ENCODE peak calls at places on chromosomes 3 and 15, in six cellular contexts. J is spleen, S is H1, K is A549, O is body of pancreas, D is lower lobe of right lung. Q is an unnamed sample.
A peak's percentile ranks its signal among the peaks of the same experiment; 100 is the strongest.

GRCh38 chr3:121992601-121993560 is 29.2 kb downstream of the ILDR1 start:
- DNase-seq in J (peak; percentile 81), S (no peak), K (no peak), O (no peak), D (no peak), Q (no peak)

GRCh38 chr15:69798481-69799315 is 299.0 kb downstream of the TLE3 start:
- DNase-seq in J (peak; percentile 79), S (no peak), K (no peak), O (no peak), D (no peak), Q (no peak)

GRCh38 chr15:93165737-93166136 is 76.7 kb upstream of the RGMA start:
- DNase-seq in J (no peak), S (no peak), K (no peak), O (no peak), D (no peak), Q (no peak)

GRCh38 chr3:9211155-9211950 is 38.1 kb downstream of the SRGAP3 start:
- DNase-seq in J (no peak), S (no peak), K (no peak), O (no peak), D (no peak), Q (no peak)

GRCh38 chr15:79769081-79769481 is 127.7 kb downstream of the MTHFS start:
- DNase-seq in J (no peak), S (no peak), K (peak; percentile 51), O (no peak), D (no peak), Q (no peak)

GRCh38 chr15:29669823-29670222 is 152.4 kb downstream of the TJP1 start:
- DNase-seq in J (no peak), S (no peak), K (no peak), O (no peak), D (no peak), Q (no peak)

GRCh38 chr3:156615592-156616173 is 58.7 kb upstream of the TIPARP start:
- DNase-seq in J (no peak), S (no peak), K (no peak), O (no peak), D (peak; percentile 69), Q (peak; percentile 51)

GRCh38 chr3:9316881-9317341 is 45.9 kb upstream of the THUMPD3 start:
- DNase-seq in J (no peak), S (no peak), K (no peak), O (peak; percentile 22), D (no peak), Q (no peak)

GRCh38 chr15:47673343-47673761 is 44.0 kb upstream of the SEMA6D start:
- DNase-seq in J (no peak), S (no peak), K (no peak), O (no peak), D (no peak), Q (no peak)

GRCh38 chr15:77040673-77041072 is 30.2 kb downstream of the TSPAN3 start:
- DNase-seq in J (no peak), S (no peak), K (no peak), O (no peak), D (no peak), Q (no peak)

GRCh38 chr15:34737379-34737928 is 17.3 kb downstream of the GJD2 start:
- DNase-seq in J (no peak), S (no peak), K (no peak), O (peak; percentile 31), D (no peak), Q (no peak)

GRCh38 chr3:9623148-9623547 is 26.2 kb upstream of the MTMR14 start:
- DNase-seq in J (no peak), S (no peak), K (no peak), O (no peak), D (no peak), Q (no peak)

GRCh38 chr15:39578851-39579486 is 1.9 kb upstream of the THBS1 start:
- DNase-seq in J (no peak), S (no peak), K (peak; percentile 17), O (no peak), D (no peak), Q (no peak)

GRCh38 chr3:195446359-195446758 is 3.5 kb upstream of the ACAP2 start:
- DNase-seq in J (no peak), S (no peak), K (no peak), O (no peak), D (no peak), Q (no peak)

GRCh38 chr3:110940074-110940473 is 131.5 kb upstream of the NECTIN3 start:
- DNase-seq in J (no peak), S (no peak), K (no peak), O (no peak), D (no peak), Q (no peak)

GRCh38 chr15:55357774-55358173 is 38.8 kb downstream of the PIGB start:
- DNase-seq in J (no peak), S (no peak), K (no peak), O (no peak), D (no peak), Q (no peak)

GRCh38 chr3:191136347-191136746 is 62.7 kb upstream of the OSTN start:
- DNase-seq in J (no peak), S (peak; percentile 1), K (no peak), O (no peak), D (no peak), Q (no peak)

GRCh38 chr15:69807752-69808151 is 290.0 kb downstream of the TLE3 start:
- DNase-seq in J (peak; percentile 83), S (no peak), K (no peak), O (peak; percentile 46), D (peak; percentile 64), Q (no peak)

GRCh38 chr3:136753112-136753939 is 1.1 kb upstream of the STAG1 start:
- DNase-seq in J (no peak), S (no peak), K (no peak), O (no peak), D (no peak), Q (no peak)

GRCh38 chr3:69411331-69411730 is 25.4 kb upstream of the FRMD4B start:
- DNase-seq in J (no peak), S (no peak), K (no peak), O (no peak), D (no peak), Q (no peak)

GRCh38 chr15:96365781-96366525 is 35.5 kb downstream of the NR2F2 start:
- DNase-seq in J (no peak), S (no peak), K (no peak), O (no peak), D (no peak), Q (no peak)

GRCh38 chr3:11212301-11212613 is 58.0 kb downstream of the HRH1 start:
- DNase-seq in J (no peak), S (no peak), K (no peak), O (no peak), D (no peak), Q (no peak)

GRCh38 chr3:53153267-53153823 is 7.7 kb upstream of the PRKCD start:
- DNase-seq in J (no peak), S (no peak), K (no peak), O (no peak), D (peak; percentile 10), Q (no peak)

GRCh38 chr3:55061619-55062018 is 133.8 kb upstream of the LRTM1 start:
- DNase-seq in J (no peak), S (no peak), K (no peak), O (no peak), D (no peak), Q (no peak)

GRCh38 chr3:130661116-130661515 is 85.5 kb downstream of the PIK3R4 start:
- DNase-seq in J (no peak), S (no peak), K (no peak), O (no peak), D (no peak), Q (no peak)

GRCh38 chr3:179801263-179801662 is 148.4 kb downstream of the USP13 start:
- DNase-seq in J (no peak), S (no peak), K (no peak), O (peak; percentile 22), D (no peak), Q (no peak)

GRCh38 chr15:44347495-44347894 is 59.0 kb downstream of the GOLM2 start:
- DNase-seq in J (peak; percentile 16), S (no peak), K (no peak), O (no peak), D (no peak), Q (no peak)

DNA sequence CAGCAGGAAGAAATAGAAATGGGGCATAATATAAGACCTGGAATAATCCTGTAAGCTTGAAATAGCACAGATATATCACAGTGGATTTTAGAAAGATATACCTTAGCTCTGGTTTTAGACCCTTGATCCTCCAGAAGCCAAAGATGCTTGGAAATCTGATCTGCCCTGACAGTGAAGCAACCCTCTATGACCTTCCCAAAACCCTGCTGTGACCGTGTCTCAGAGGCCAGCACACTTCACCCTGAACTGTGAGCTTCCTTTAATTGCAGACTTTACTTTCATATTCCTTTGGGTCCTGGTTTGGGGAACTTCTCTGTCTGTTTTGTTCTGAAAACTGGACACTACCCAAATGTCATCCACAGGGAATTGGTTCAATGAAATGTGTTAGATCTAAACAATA is 13.0 kb downstream of the MECOM start:
- DNase-seq in J (no peak), S (no peak), K (no peak), O (no peak), D (no peak), Q (no peak)
- TF ChIP-seq CTCF in J (no peak), S (no peak), K (no peak), O (no peak), D (no peak), Q (no peak)

DNA sequence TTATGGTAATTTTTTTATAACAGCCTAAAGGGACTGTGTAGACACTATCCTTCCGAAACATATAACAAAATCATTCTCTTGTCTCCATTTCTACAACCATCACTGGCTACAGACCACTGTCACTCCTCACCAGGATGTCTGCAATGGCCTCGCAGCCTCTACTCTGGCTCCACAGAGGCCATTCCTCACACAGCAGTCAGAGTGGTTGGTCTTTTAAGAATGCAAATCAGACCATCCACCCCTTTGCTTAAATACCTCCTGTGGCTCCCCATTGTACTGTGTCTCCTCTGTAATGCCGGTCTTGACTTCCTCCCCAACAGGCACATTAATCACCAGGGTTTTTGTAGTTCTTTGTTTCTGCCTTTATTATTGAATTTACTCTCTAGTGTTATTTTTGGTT is 344.8 kb downstream of the ERC2 start:
- DNase-seq in J (no peak), S (peak; percentile 39), K (no peak), O (no peak), D (no peak), Q (no peak)
- H3K27ac ChIP-seq in J (no peak overlapping the region), S (no peak overlapping the region), K (no peak overlapping the region), O (no peak overlapping the region), D (no peak overlapping the region), Q (no peak overlapping the region)

GRCh38 chr15:37103475-37104071 is 3.2 kb upstream of the MEIS2 start:
- DNase-seq in J (peak; percentile 40), S (no peak), K (no peak), O (no peak), D (no peak), Q (no peak)
- H3K4me3 ChIP-seq in J (no peak overlapping the region), S (no peak overlapping the region), K (no peak overlapping the region), O (no peak overlapping the region), D (no peak overlapping the region), Q (no peak overlapping the region)

GRCh38 chr3:123722021-123722420 is 137.2 kb upstream of the HACD2 start:
- DNase-seq in J (no peak), S (no peak), K (no peak), O (no peak), D (no peak), Q (no peak)

GRCh38 chr3:123720638-123721037 is 135.8 kb upstream of the HACD2 start:
- DNase-seq in J (no peak), S (no peak), K (no peak), O (no peak), D (no peak), Q (no peak)

GRCh38 chr3:123723527-123724168 is 138.8 kb upstream of the HACD2 start:
- DNase-seq in J (no peak), S (peak; percentile 51), K (peak; percentile 78), O (peak; percentile 64), D (no peak), Q (peak; percentile 40)

GRCh38 chr3:123725652-123726400 is 141.0 kb upstream of the HACD2 start:
- DNase-seq in J (no peak), S (no peak), K (no peak), O (no peak), D (no peak), Q (no peak)

GRCh38 chr3:123724306-123724705 is 139.5 kb upstream of the HACD2 start:
- DNase-seq in J (no peak), S (no peak), K (no peak), O (no peak), D (no peak), Q (no peak)
- TF ChIP-seq CTCF in J (no peak), S (peak; percentile 52), K (no peak), O (no peak), D (no peak), Q (peak; percentile 21)

Q was measured in left lung.